ENCODE peak calls at places on chromosome 12, in seven cellular contexts. Z is T-helper 9 cell; T is SW480; M is NCI-H2171; B is RWPE1; W is stimulated activated effector memory CD8-positive, alpha-beta T cell treated with anti-CD3 and anti-CD28 coated beads, Interleukin-12 subunit alpha, Interleukin-12 subunit beta, amount 100 ng/mL, for 72 hours; R is left cardiac atrium. X is an unnamed sample.

GRCh38 chr12:47272412-47273190 is 192.8 kb upstream of the AMIGO2 start:
- DNase-seq in Z (no peak), T (peak), M (no peak), B (no peak), W (no peak), R (no peak), X (no peak)

GRCh38 chr12:56884421-56884820 is 49.8 kb downstream of the SDR9C7 start:
- DNase-seq in Z (no peak), T (no peak), M (no peak), B (no peak), W (no peak), R (no peak), X (no peak)

GRCh38 chr12:93571360-93571853 is 1.1 kb upstream of the SOCS2 start:
- DNase-seq in Z (peak), T (peak), M (peak), B (peak), W (peak), R (peak), X (no peak)

GRCh38 chr12:95788637-95789036 is 1.9 kb downstream of the NTN4 start:
- DNase-seq in Z (no peak), T (peak), M (no peak), B (no peak), W (no peak), R (no peak), X (no peak)

GRCh38 chr12:108854055-108854452 is 3.3 kb downstream of the SSH1 start:
- DNase-seq in Z (no peak), T (no peak), M (no peak), B (peak), W (no peak), R (no peak), X (no peak)

GRCh38 chr12:11780521-11781101 is 131.1 kb downstream of the ETV6 start:
- DNase-seq in Z (no peak), T (no peak), M (no peak), B (no peak), W (no peak), R (no peak), X (no peak)

GRCh38 chr12:52222692-52223091 is 10.4 kb upstream of the KRT7 start:
- DNase-seq in Z (no peak), T (no peak), M (no peak), B (no peak), W (no peak), R (no peak), X (no peak)

GRCh38 chr12:111404362-111405148 is 1.2 kb upstream of the SH2B3 start:
- DNase-seq in Z (no peak), T (peak), M (no peak), B (no peak), W (peak), R (peak), X (no peak)

GRCh38 chr12:107435072-107435471 is 250.5 kb upstream of the PWP1 start:
- DNase-seq in Z (no peak), T (no peak), M (no peak), B (no peak), W (no peak), R (no peak), X (no peak)

GRCh38 chr12:48352157-48352775 is 1.5 kb upstream of the ZNF641 start:
- DNase-seq in Z (no peak), T (no peak), M (no peak), B (no peak), W (peak), R (no peak), X (no peak)